ENCODE peak calls at places on chromosomes 7 and 10, in seven cellular contexts. One of them, this sample, is unnamed.

GRCh38 chr7:81180573-81180972 is 261.7 kb upstream of the SEMA3C start:
- DNase-seq in heart left ventricle: no peak
- DNase-seq in tibial nerve: no peak
- DNase-seq in prostate gland: no peak
- DNase-seq in right lobe of liver: no peak
- DNase-seq in transverse colon: no peak
- DNase-seq in K562: no peak
- DNase-seq in this sample: no peak

GRCh38 chr7:25759281-25759680 is 392.7 kb upstream of the NFE2L3 start:
- DNase-seq in heart left ventricle: no peak
- DNase-seq in tibial nerve: no peak
- DNase-seq in prostate gland: no peak
- DNase-seq in right lobe of liver: no peak
- DNase-seq in transverse colon: no peak
- DNase-seq in K562: no peak
- DNase-seq in this sample: no peak

GRCh38 chr7:122756860-122757259 is 54.1 kb upstream of the RNF148 start:
- DNase-seq in heart left ventricle: no peak
- DNase-seq in tibial nerve: no peak
- DNase-seq in prostate gland: no peak
- DNase-seq in right lobe of liver: no peak
- DNase-seq in transverse colon: no peak
- DNase-seq in K562: no peak
- DNase-seq in this sample: no peak

GRCh38 chr7:42264702-42265101 is 27.7 kb upstream of the GLI3 start:
- DNase-seq in heart left ventricle: no peak
- DNase-seq in tibial nerve: no peak
- DNase-seq in prostate gland: no peak
- DNase-seq in right lobe of liver: no peak
- DNase-seq in transverse colon: no peak
- DNase-seq in K562: no peak
- DNase-seq in this sample: no peak

GRCh38 chr7:80634505-80634904 is 3.9 kb upstream of the CD36 start:
- DNase-seq in heart left ventricle: no peak
- DNase-seq in tibial nerve: peak; percentile 32
- DNase-seq in prostate gland: no peak
- DNase-seq in right lobe of liver: no peak
- DNase-seq in transverse colon: no peak
- DNase-seq in K562: no peak
- DNase-seq in this sample: no peak

GRCh38 chr7:113774182-113774807 is 144.5 kb downstream of the PPP1R3A start:
- DNase-seq in heart left ventricle: no peak
- DNase-seq in tibial nerve: no peak
- DNase-seq in prostate gland: no peak
- DNase-seq in right lobe of liver: no peak
- DNase-seq in transverse colon: no peak
- DNase-seq in K562: no peak
- DNase-seq in this sample: no peak

GRCh38 chr10:124180947-124181549 is 87.7 kb upstream of the CHST15 start:
- DNase-seq in heart left ventricle: no peak
- DNase-seq in tibial nerve: no peak
- DNase-seq in prostate gland: no peak
- DNase-seq in right lobe of liver: no peak
- DNase-seq in transverse colon: no peak
- DNase-seq in K562: no peak
- DNase-seq in this sample: no peak

GRCh38 chr7:508461-509170 is 11.0 kb downstream of the PDGFA start:
- DNase-seq in heart left ventricle: peak; percentile 57
- DNase-seq in tibial nerve: no peak
- DNase-seq in prostate gland: no peak
- DNase-seq in right lobe of liver: no peak
- DNase-seq in transverse colon: no peak
- DNase-seq in K562: no peak
- DNase-seq in this sample: no peak

GRCh38 chr10:4535531-4535930 is 290.5 kb upstream of the AKR1E2 start:
- DNase-seq in heart left ventricle: no peak
- DNase-seq in tibial nerve: no peak
- DNase-seq in prostate gland: no peak
- DNase-seq in right lobe of liver: no peak
- DNase-seq in transverse colon: no peak
- DNase-seq in K562: no peak
- DNase-seq in this sample: no peak

GRCh38 chr10:21292763-21293517 is 232.5 kb downstream of the SKIDA1 start:
- DNase-seq in heart left ventricle: peak; percentile 76
- DNase-seq in tibial nerve: peak; percentile 85
- DNase-seq in prostate gland: peak; percentile 67
- DNase-seq in right lobe of liver: peak; percentile 32
- DNase-seq in transverse colon: peak; percentile 13
- DNase-seq in K562: no peak
- DNase-seq in this sample: peak; percentile 58

GRCh38 chr7:68537228-68538071 is 1060.8 kb upstream of the AUTS2 start:
- DNase-seq in heart left ventricle: no peak
- DNase-seq in tibial nerve: no peak
- DNase-seq in prostate gland: no peak
- DNase-seq in right lobe of liver: no peak
- DNase-seq in transverse colon: no peak
- DNase-seq in K562: no peak
- DNase-seq in this sample: no peak

GRCh38 chr10:132889556-132889955 is 52.8 kb downstream of the CFAP46 start:
- DNase-seq in heart left ventricle: peak; percentile 14
- DNase-seq in tibial nerve: no peak
- DNase-seq in prostate gland: no peak
- DNase-seq in right lobe of liver: peak; percentile 6
- DNase-seq in transverse colon: no peak
- DNase-seq in K562: no peak
- DNase-seq in this sample: peak; percentile 42

GRCh38 chr7:46525876-46526275 is 604.8 kb upstream of the IGFBP3 start:
- DNase-seq in heart left ventricle: no peak
- DNase-seq in tibial nerve: no peak
- DNase-seq in prostate gland: no peak
- DNase-seq in right lobe of liver: peak; percentile 62
- DNase-seq in transverse colon: peak; percentile 22
- DNase-seq in K562: no peak
- DNase-seq in this sample: no peak

GRCh38 chr7:24401628-24402593 is 117.9 kb downstream of the NPY start:
- DNase-seq in heart left ventricle: no peak
- DNase-seq in tibial nerve: no peak
- DNase-seq in prostate gland: no peak
- DNase-seq in right lobe of liver: no peak
- DNase-seq in transverse colon: no peak
- DNase-seq in K562: peak; percentile 12
- DNase-seq in this sample: no peak

GRCh38 chr10:21497177-21497807 is 28.2 kb downstream of the SKIDA1 start:
- DNase-seq in heart left ventricle: peak; percentile 95
- DNase-seq in tibial nerve: peak; percentile 80
- DNase-seq in prostate gland: peak; percentile 93
- DNase-seq in right lobe of liver: peak; percentile 98
- DNase-seq in transverse colon: peak; percentile 91
- DNase-seq in K562: no peak
- DNase-seq in this sample: peak; percentile 90

GRCh38 chr10:69816963-69817605 is 15.4 kb downstream of the COL13A1 start:
- DNase-seq in heart left ventricle: no peak
- DNase-seq in tibial nerve: no peak
- DNase-seq in prostate gland: no peak
- DNase-seq in right lobe of liver: no peak
- DNase-seq in transverse colon: no peak
- DNase-seq in K562: no peak
- DNase-seq in this sample: no peak

GRCh38 chr7:5643280-5643679 is 138.2 kb downstream of the RNF216 start:
- DNase-seq in heart left ventricle: peak; percentile 73
- DNase-seq in tibial nerve: no peak
- DNase-seq in prostate gland: no peak
- DNase-seq in right lobe of liver: peak; percentile 45
- DNase-seq in transverse colon: peak; percentile 47
- DNase-seq in K562: no peak
- DNase-seq in this sample: no peak

GRCh38 chr7:151013356-151013727 is 11.0 kb downstream of the ATG9B start:
- DNase-seq in heart left ventricle: no peak
- DNase-seq in tibial nerve: no peak
- DNase-seq in prostate gland: no peak
- DNase-seq in right lobe of liver: no peak
- DNase-seq in transverse colon: no peak
- DNase-seq in K562: peak; percentile 50
- DNase-seq in this sample: no peak

GRCh38 chr10:75540357-75541335 is 109.2 kb downstream of the LRMDA start:
- DNase-seq in heart left ventricle: no peak
- DNase-seq in tibial nerve: no peak
- DNase-seq in prostate gland: no peak
- DNase-seq in right lobe of liver: no peak
- DNase-seq in transverse colon: no peak
- DNase-seq in K562: no peak
- DNase-seq in this sample: no peak

GRCh38 chr7:37504791-37505190 is 56.1 kb upstream of the ELMO1 start:
- DNase-seq in heart left ventricle: no peak
- DNase-seq in tibial nerve: no peak
- DNase-seq in prostate gland: no peak
- DNase-seq in right lobe of liver: no peak
- DNase-seq in transverse colon: no peak
- DNase-seq in K562: no peak
- DNase-seq in this sample: no peak

GRCh38 chr7:1763033-1763432 is 93.0 kb downstream of the ELFN1 start:
- DNase-seq in heart left ventricle: no peak
- DNase-seq in tibial nerve: no peak
- DNase-seq in prostate gland: no peak
- DNase-seq in right lobe of liver: no peak
- DNase-seq in transverse colon: no peak
- DNase-seq in K562: no peak
- DNase-seq in this sample: no peak

GRCh38 chr7:85185355-85186082 is 1.3 kb downstream of the SEMA3D start:
- DNase-seq in heart left ventricle: peak; percentile 69
- DNase-seq in tibial nerve: peak; percentile 49
- DNase-seq in prostate gland: peak; percentile 23
- DNase-seq in right lobe of liver: peak; percentile 25
- DNase-seq in transverse colon: peak; percentile 9
- DNase-seq in K562: no peak
- DNase-seq in this sample: peak; percentile 58

GRCh38 chr7:99373086-99374066 is 1.2 kb upstream of the ARPC1B start:
- DNase-seq in heart left ventricle: no peak
- DNase-seq in tibial nerve: no peak
- DNase-seq in prostate gland: no peak
- DNase-seq in right lobe of liver: no peak
- DNase-seq in transverse colon: no peak
- DNase-seq in K562: no peak
- DNase-seq in this sample: no peak

GRCh38 chr7:99371376-99371920 is 3.1 kb upstream of the ARPC1B start:
- DNase-seq in heart left ventricle: no peak
- DNase-seq in tibial nerve: no peak
- DNase-seq in prostate gland: no peak
- DNase-seq in right lobe of liver: no peak
- DNase-seq in transverse colon: no peak
- DNase-seq in K562: no peak
- DNase-seq in this sample: no peak

GRCh38 chr7:99372275-99373085 is 2.0 kb upstream of the ARPC1B start:
- DNase-seq in heart left ventricle: no peak
- DNase-seq in tibial nerve: no peak
- DNase-seq in prostate gland: no peak
- DNase-seq in right lobe of liver: no peak
- DNase-seq in transverse colon: peak; percentile 57
- DNase-seq in K562: no peak
- DNase-seq in this sample: no peak

GRCh38 chr7:99374121-99375064 is at the start of gene ARPC1B:
- DNase-seq in heart left ventricle: peak; percentile 93
- DNase-seq in tibial nerve: peak; percentile 63
- DNase-seq in prostate gland: peak; percentile 49
- DNase-seq in right lobe of liver: peak; percentile 93
- DNase-seq in transverse colon: peak; percentile 88
- DNase-seq in K562: peak; percentile 99
- DNase-seq in this sample: peak; percentile 65

GRCh38 chr7:99375070-99375807 is 709 bp downstream of the ARPC1B start:
- DNase-seq in heart left ventricle: peak; percentile 92
- DNase-seq in tibial nerve: peak; percentile 63
- DNase-seq in prostate gland: peak; percentile 47
- DNase-seq in right lobe of liver: peak; percentile 89
- DNase-seq in transverse colon: peak; percentile 88
- DNase-seq in K562: peak; percentile 81
- DNase-seq in this sample: no peak
- TF ChIP-seq POLR2A in heart left ventricle: no peak
- TF ChIP-seq POLR2A in tibial nerve: peak; percentile 45
- TF ChIP-seq POLR2A in prostate gland: peak; percentile 25
- TF ChIP-seq POLR2A in right lobe of liver: peak; percentile 41
- TF ChIP-seq POLR2A in transverse colon: peak; percentile 62
- TF ChIP-seq POLR2A in K562: no peak
- TF ChIP-seq POLR2A in this sample: no peak

GRCh38 chr10:86753638-86754434 is 2.6 kb upstream of the BMPR1A start:
- DNase-seq in heart left ventricle: peak; percentile 67
- DNase-seq in tibial nerve: no peak
- DNase-seq in prostate gland: peak; percentile 36
- DNase-seq in right lobe of liver: no peak
- DNase-seq in transverse colon: no peak
- DNase-seq in K562: no peak
- DNase-seq in this sample: no peak
- H3K27ac ChIP-seq in heart left ventricle: peak overlapping the region; percentile 97
- H3K27ac ChIP-seq in tibial nerve: no peak overlapping the region
- H3K27ac ChIP-seq in prostate gland: peak overlapping the region; percentile 96
- H3K27ac ChIP-seq in right lobe of liver: no peak overlapping the region
- H3K27ac ChIP-seq in transverse colon: peak overlapping the region; percentile 97
- H3K27ac ChIP-seq in K562: peak overlapping the region; percentile 90
- H3K27ac ChIP-seq in this sample: no peak overlapping the region

DNA sequence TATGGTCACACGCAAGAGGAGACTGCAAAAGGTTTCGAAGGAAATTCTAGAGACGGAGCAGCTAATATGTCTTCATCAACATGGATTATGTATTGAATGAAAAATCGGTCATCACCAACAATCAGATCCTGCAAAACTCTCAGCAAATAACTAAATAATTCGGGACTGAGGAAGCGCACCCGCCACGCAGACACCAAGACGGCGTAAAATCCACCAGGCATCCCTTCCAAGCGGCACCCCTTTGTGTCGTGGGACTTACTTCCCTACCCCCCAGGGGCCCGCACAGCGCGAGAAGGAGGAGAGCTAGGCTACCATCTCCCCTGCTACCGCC is 749 bp downstream of the ARL3 start:
- DNase-seq in heart left ventricle: no peak
- DNase-seq in tibial nerve: no peak
- DNase-seq in prostate gland: no peak
- DNase-seq in right lobe of liver: no peak
- DNase-seq in transverse colon: no peak
- DNase-seq in K562: no peak
- DNase-seq in this sample: no peak
- TF ChIP-seq POLR2A in heart left ventricle: no peak
- TF ChIP-seq POLR2A in tibial nerve: no peak
- TF ChIP-seq POLR2A in prostate gland: no peak
- TF ChIP-seq POLR2A in right lobe of liver: no peak
- TF ChIP-seq POLR2A in transverse colon: no peak
- TF ChIP-seq POLR2A in K562: peak; percentile 46
- TF ChIP-seq POLR2A in this sample: no peak

GRCh38 chr7:100559127-100559526 is 14.6 kb downstream of the SAP25 start:
- DNase-seq in heart left ventricle: no peak
- DNase-seq in tibial nerve: no peak
- DNase-seq in prostate gland: no peak
- DNase-seq in right lobe of liver: no peak
- DNase-seq in transverse colon: no peak
- DNase-seq in K562: no peak
- DNase-seq in this sample: no peak
- H3K27ac ChIP-seq in heart left ventricle: no peak overlapping the region
- H3K27ac ChIP-seq in tibial nerve: peak overlapping the region; percentile 38
- H3K27ac ChIP-seq in prostate gland: no peak overlapping the region
- H3K27ac ChIP-seq in right lobe of liver: no peak overlapping the region
- H3K27ac ChIP-seq in transverse colon: peak overlapping the region; percentile 24
- H3K27ac ChIP-seq in K562: no peak overlapping the region
- H3K27ac ChIP-seq in this sample: peak overlapping the region; percentile 26